ENCODE peak calls at places on chromosomes 4 and X, in nine cellular contexts. B is AG04450, U is ELF-1, W is substantia nigra, J is stromal cell of bone marrow, N is mucosa of descending colon, Q is AG04449, F is fibroblast of lung, S is NCI-H2227 treated with DMSO at 0.1 percent for 48 hours. M is an unnamed sample.

GRCh38 chr4:21656832-21657231 is 291.7 kb downstream of the KCNIP4 start:
- DNase-seq in B (no peak), U (no peak), W (no peak), J (no peak), N (no peak), Q (no peak), F (peak; percentile 48), S (no peak), M (no peak)

GRCh38 chrX:123682182-123682581 is 50.7 kb downstream of the THOC2 start:
- DNase-seq in B (no peak), U (no peak), W (no peak), J (no peak), N (no peak), Q (no peak), F (no peak), S (no peak), M (no peak)

GRCh38 chr4:152185786-152186540 is 349.9 kb downstream of the FBXW7 start:
- DNase-seq in B (no peak), U (no peak), W (no peak), J (peak; percentile 58), N (no peak), Q (no peak), F (no peak), S (no peak), M (no peak)

GRCh38 chr4:123640271-123640670 is 243.7 kb downstream of the SPRY1 start:
- DNase-seq in B (no peak), U (no peak), W (no peak), J (no peak), N (no peak), Q (no peak), F (peak; percentile 69), S (no peak), M (no peak)

GRCh38 chrX:72018277-72019112 is 107.8 kb downstream of the NHSL2 start:
- DNase-seq in B (peak; percentile 57), U (peak; percentile 97), W (peak; percentile 11), J (peak; percentile 73), N (peak; percentile 78), Q (no peak), F (peak; percentile 89), S (peak; percentile 83), M (peak; percentile 77)

GRCh38 chr4:145183023-145183422 is 2.6 kb upstream of the OTUD4 start:
- DNase-seq in B (no peak), U (peak; percentile 29), W (no peak), J (no peak), N (no peak), Q (no peak), F (no peak), S (no peak), M (no peak)

GRCh38 chrX:110851780-110852179 is 56.2 kb upstream of the CHRDL1 start:
- DNase-seq in B (no peak), U (peak; percentile 48), W (no peak), J (peak; percentile 2), N (peak; percentile 4), Q (no peak), F (peak; percentile 14), S (no peak), M (no peak)

GRCh38 chrX:38929966-38930421 is 128.7 kb downstream of the MID1IP1 start:
- DNase-seq in B (peak; percentile 18), U (no peak), W (no peak), J (peak; percentile 76), N (no peak), Q (peak; percentile 21), F (peak; percentile 78), S (no peak), M (no peak)

GRCh38 chrX:70030242-70030823 is 19.4 kb downstream of the AWAT2 start:
- DNase-seq in B (no peak), U (peak; percentile 72), W (no peak), J (peak; percentile 36), N (peak; percentile 10), Q (no peak), F (peak; percentile 9), S (peak; percentile 28), M (peak; percentile 22)

GRCh38 chr4:181548873-181549541 is 694.2 kb upstream of the TENM3 start:
- DNase-seq in B (peak; percentile 57), U (no peak), W (no peak), J (peak; percentile 29), N (no peak), Q (peak; percentile 62), F (peak; percentile 96), S (no peak), M (no peak)

GRCh38 chr4:54961357-54961975 is 163.9 kb downstream of the KDR start:
- DNase-seq in B (no peak), U (no peak), W (no peak), J (peak; percentile 21), N (no peak), Q (no peak), F (peak; percentile 25), S (no peak), M (no peak)

GRCh38 chr4:123312951-123313592 is 83.5 kb upstream of the SPRY1 start:
- DNase-seq in B (no peak), U (no peak), W (no peak), J (no peak), N (no peak), Q (no peak), F (no peak), S (no peak), M (no peak)

GRCh38 chrX:22278375-22278774 is 5.7 kb downstream of the CBLL2 start:
- DNase-seq in B (no peak), U (peak; percentile 55), W (no peak), J (no peak), N (no peak), Q (no peak), F (no peak), S (no peak), M (no peak)

GRCh38 chr4:142282870-142283431 is 563.1 kb downstream of the INPP4B start:
- DNase-seq in B (no peak), U (no peak), W (no peak), J (no peak), N (peak; percentile 65), Q (no peak), F (no peak), S (no peak), M (no peak)

GRCh38 chr4:139368990-139369389 is 66.7 kb upstream of the NDUFC1 start:
- DNase-seq in B (no peak), U (no peak), W (no peak), J (no peak), N (no peak), Q (no peak), F (peak; percentile 61), S (no peak), M (no peak)

GRCh38 chr4:2135083-2135482 is 76.0 kb downstream of the NAT8L start:
- DNase-seq in B (peak; percentile 0), U (no peak), W (no peak), J (no peak), N (peak; percentile 17), Q (no peak), F (peak; percentile 49), S (no peak), M (no peak)

GRCh38 chrX:9515464-9515863 is 50.6 kb downstream of the TBL1X start:
- DNase-seq in B (no peak), U (no peak), W (no peak), J (no peak), N (no peak), Q (no peak), F (no peak), S (no peak), M (no peak)

GRCh38 chr4:80913381-80913780 is 117.1 kb upstream of the BMP3 start:
- DNase-seq in B (no peak), U (no peak), W (no peak), J (no peak), N (no peak), Q (no peak), F (no peak), S (no peak), M (no peak)

GRCh38 chr4:12724520-12724919 is 759.6 kb downstream of the RAB28 start:
- DNase-seq in B (no peak), U (no peak), W (no peak), J (peak; percentile 2), N (no peak), Q (no peak), F (no peak), S (no peak), M (no peak)

GRCh38 chr4:7324651-7325121 is 110.0 kb downstream of the PSAPL1 start:
- DNase-seq in B (no peak), U (no peak), W (no peak), J (no peak), N (no peak), Q (no peak), F (no peak), S (peak; percentile 35), M (no peak)

GRCh38 chr4:186807809-186808634 is 84.4 kb upstream of the FAT1 start:
- DNase-seq in B (no peak), U (no peak), W (no peak), J (peak; percentile 61), N (no peak), Q (no peak), F (peak; percentile 95), S (no peak), M (no peak)

GRCh38 chr4:17166954-17167353 is 268.5 kb upstream of the LDB2 start:
- DNase-seq in B (no peak), U (no peak), W (no peak), J (no peak), N (no peak), Q (no peak), F (peak; percentile 55), S (no peak), M (peak; percentile 18)

GRCh38 chr4:38867478-38868054 is at the start of gene FAM114A1:
- DNase-seq in B (no peak), U (peak; percentile 43), W (peak; percentile 43), J (peak; percentile 77), N (peak; percentile 89), Q (no peak), F (peak; percentile 83), S (peak; percentile 30), M (peak; percentile 61)

GRCh38 chrX:21985332-21985777 is 44.8 kb downstream of the SMS start:
- DNase-seq in B (peak; percentile 51), U (peak; percentile 92), W (no peak), J (peak; percentile 64), N (peak; percentile 78), Q (no peak), F (peak; percentile 66), S (peak; percentile 92), M (no peak)

GRCh38 chr4:184911310-184911709 is 85.5 kb upstream of the ACSL1 start:
- DNase-seq in B (no peak), U (no peak), W (no peak), J (peak; percentile 34), N (peak; percentile 28), Q (no peak), F (peak; percentile 40), S (no peak), M (no peak)

GRCh38 chrX:17459008-17459407 is 84.0 kb downstream of the NHS start:
- DNase-seq in B (no peak), U (no peak), W (no peak), J (peak; percentile 79), N (peak; percentile 1), Q (no peak), F (peak; percentile 88), S (no peak), M (no peak)

GRCh38 chr4:154084864-154085263 is 296.0 kb upstream of the SFRP2 start:
- DNase-seq in B (no peak), U (no peak), W (no peak), J (no peak), N (no peak), Q (no peak), F (peak; percentile 47), S (no peak), M (no peak)

GRCh38 chr4:25810815-25811690 is 51.7 kb downstream of the SEL1L3 start:
- DNase-seq in B (no peak), U (peak; percentile 26), W (no peak), J (no peak), N (no peak), Q (no peak), F (peak; percentile 90), S (no peak), M (no peak)

M was measured in posterior cingulate gyrus.